ENCODE peak calls at places on chromosomes 3 and 15, in six cellular contexts. U, T, C, L, O and S are unnamed samples.

GRCh38 chr15:41462396-41462795 is 31.3 kb upstream of the ITPKA start:
- DNase-seq in C (no peak), U (no peak), O (no peak), L (no peak), T (no peak), S (no peak)

GRCh38 chr3:99515-99914 is 97.0 kb upstream of the CHL1 start:
- DNase-seq in T (no peak), C (no peak), U (no peak), O (no peak), L (no peak), S (no peak)

GRCh38 chr15:68781766-68782588 is 38.7 kb downstream of the ANP32A start:
- DNase-seq in O (no peak), T (no peak), U (peak; percentile 65), L (no peak), C (no peak), S (no peak)

GRCh38 chr3:114690896-114691295 is 397.1 kb downstream of the TIGIT start:
- DNase-seq in T (no peak), O (no peak), C (no peak), U (no peak), L (no peak), S (no peak)

GRCh38 chr15:94231728-94232086 is 346 bp downstream of the MCTP2 start:
- DNase-seq in U (peak; percentile 20), C (peak; percentile 24), T (no peak), O (no peak), L (no peak), S (no peak)

GRCh38 chr3:126891791-126892190 is 91.1 kb upstream of the PLXNA1 start:
- DNase-seq in C (no peak), U (no peak), T (no peak), O (no peak), L (no peak), S (no peak)

GRCh38 chr3:181326637-181327223 is 337.2 kb upstream of the DNAJC19 start:
- DNase-seq in L (peak; percentile 54), U (peak; percentile 10), T (peak; percentile 38), O (no peak), C (peak; percentile 34), S (peak; percentile 39)

GRCh38 chr3:135771760-135772159 is 193.8 kb upstream of the PPP2R3A start:
- DNase-seq in O (no peak), L (no peak), T (no peak), C (no peak), U (no peak), S (no peak)

GRCh38 chr15:100918034-100918689 is 995 bp upstream of the LRRK1 start:
- DNase-seq in C (peak; percentile 90), T (peak; percentile 71), U (peak; percentile 86), L (peak; percentile 72), O (peak; percentile 73), S (peak; percentile 77)

GRCh38 chr15:38991126-38991525 is 426.5 kb upstream of the RASGRP1 start:
- DNase-seq in U (peak; percentile 10), T (peak; percentile 72), O (no peak), L (peak; percentile 84), C (no peak), S (peak; percentile 82)

GRCh38 chr3:186150234-186150830 is 41.4 kb upstream of the ETV5 start:
- DNase-seq in C (no peak), L (no peak), U (no peak), T (no peak), O (no peak), S (no peak)

GRCh38 chr3:194808709-194809108 is 123.0 kb downstream of the FAM43A start:
- DNase-seq in U (no peak), O (no peak), T (peak; percentile 68), C (no peak), L (peak; percentile 48), S (peak; percentile 25)

GRCh38 chr3:110815008-110815583 is 256.5 kb upstream of the NECTIN3 start:
- DNase-seq in O (no peak), T (peak; percentile 81), C (no peak), L (peak; percentile 78), U (no peak), S (peak; percentile 89)

GRCh38 chr15:77567202-77567601 is 65.5 kb downstream of the LINGO1 start:
- DNase-seq in U (no peak), C (no peak), T (no peak), O (no peak), L (no peak), S (no peak)

GRCh38 chr3:30894521-30895289 is at the start of gene GADL1:
- DNase-seq in L (no peak), O (peak; percentile 36), U (peak; percentile 38), T (peak; percentile 23), C (no peak), S (peak; percentile 11)

GRCh38 chr3:165193392-165194268 is 2.6 kb downstream of the SLITRK3 start:
- DNase-seq in U (no peak), T (peak; percentile 2), L (no peak), O (no peak), C (peak; percentile 16), S (no peak)

GRCh38 chr15:84647726-84648125 is 6.4 kb downstream of the WDR73 start:
- DNase-seq in U (no peak), L (no peak), T (no peak), O (no peak), C (no peak), S (no peak)

GRCh38 chr3:144773344-144773743 is 801.7 kb downstream of the DIPK2A start:
- DNase-seq in U (no peak), L (no peak), C (no peak), T (no peak), O (no peak), S (no peak)

GRCh38 chr3:143648708-143649107 is 199.6 kb downstream of the SLC9A9 start:
- DNase-seq in T (peak; percentile 24), U (peak; percentile 49), C (no peak), O (no peak), L (no peak), S (no peak)

GRCh38 chr3:107284570-107284969 is 92.7 kb upstream of the CCDC54 start:
- DNase-seq in T (peak; percentile 74), U (no peak), L (peak; percentile 1), O (no peak), C (no peak), S (peak; percentile 54)

GRCh38 chr3:156522673-156523072 is 32.2 kb downstream of the SSR3 start:
- DNase-seq in O (no peak), U (no peak), T (no peak), C (no peak), L (no peak), S (no peak)

GRCh38 chr3:2958553-2958952 is 151.6 kb downstream of the IL5RA start:
- DNase-seq in C (no peak), U (no peak), O (no peak), L (no peak), T (no peak), S (no peak)

GRCh38 chr15:59400103-59400813 is 27.6 kb upstream of the MYO1E start:
- DNase-seq in T (no peak), L (no peak), U (no peak), C (no peak), O (no peak), S (no peak)

GRCh38 chr3:53056442-53056841 is 10.6 kb upstream of the SFMBT1 start:
- DNase-seq in T (peak; percentile 30), L (no peak), C (no peak), O (no peak), U (peak; percentile 23), S (peak; percentile 13)
- TF ChIP-seq CTCF in T (peak; percentile 54), L (peak; percentile 32), C (peak; percentile 13), O (peak; percentile 51), U (no peak), S (peak; percentile 40)

GRCh38 chr3:177306252-177306651 is 109.0 kb upstream of the TBL1XR1 start:
- DNase-seq in L (peak; percentile 66), T (peak; percentile 72), U (no peak), O (no peak), C (no peak), S (peak; percentile 59)

GRCh38 chr3:177312491-177312890 is 115.2 kb upstream of the TBL1XR1 start:
- DNase-seq in T (no peak), L (no peak), U (no peak), C (no peak), O (no peak), S (no peak)

GRCh38 chr3:177314897-177315296 is 117.6 kb upstream of the TBL1XR1 start:
- DNase-seq in C (no peak), L (no peak), O (no peak), T (no peak), U (no peak), S (no peak)

GRCh38 chr3:177307391-177307790 is 110.1 kb upstream of the TBL1XR1 start:
- DNase-seq in L (no peak), C (no peak), T (no peak), U (no peak), O (no peak), S (no peak)

DNA sequence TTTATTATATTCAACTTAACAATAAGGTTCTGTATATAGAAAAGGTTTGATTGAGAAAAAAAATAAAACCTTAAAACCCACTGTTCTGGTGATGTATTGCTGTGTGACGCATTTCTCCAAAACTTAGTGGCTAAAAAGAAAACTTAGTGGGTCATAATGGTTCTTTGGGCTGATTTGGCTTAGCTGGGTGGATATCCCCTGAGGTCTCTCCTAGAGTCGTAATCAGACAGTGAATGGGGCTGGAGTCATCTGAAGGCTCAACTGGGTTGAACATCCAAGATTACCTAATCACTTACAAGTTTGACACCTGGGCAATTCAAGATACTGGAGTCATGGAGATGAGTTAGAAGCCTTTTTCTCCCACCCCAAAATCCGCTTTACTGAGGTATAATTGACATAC is 111.6 kb upstream of the TBL1XR1 start:
- DNase-seq in U (no peak), C (no peak), O (no peak), T (no peak), L (no peak), S (no peak)
- TF ChIP-seq CTCF in U (no peak), C (no peak), O (no peak), T (no peak), L (no peak), S (no peak)

DNA sequence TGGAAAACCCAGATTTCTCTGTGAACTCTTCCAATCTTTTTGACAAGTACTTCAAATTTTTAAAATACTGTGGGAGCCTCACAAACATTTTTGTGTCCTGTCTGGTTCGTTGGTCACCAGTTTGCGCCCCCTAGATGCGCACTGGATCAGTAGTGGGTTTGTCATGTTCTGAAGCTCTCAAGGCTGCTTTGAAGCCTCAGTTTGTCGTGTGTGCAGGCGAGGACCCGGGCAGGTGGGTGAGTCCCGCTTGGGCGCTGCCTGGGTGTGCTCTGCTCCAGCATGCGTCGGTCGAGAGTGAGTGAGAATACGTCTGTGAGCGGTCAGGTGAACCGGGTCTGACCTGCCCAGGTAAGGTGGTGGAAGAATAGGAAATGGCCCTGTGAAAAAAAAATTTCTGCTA is 17.3 kb upstream of the AEN start:
- DNase-seq in T (no peak), L (no peak), O (no peak), C (no peak), U (no peak), S (no peak)
- TF ChIP-seq CTCF in T (no peak), L (no peak), O (peak; percentile 9), C (no peak), U (no peak), S (no peak)

GRCh38 chr3:15973930-15974329 is 176.2 kb upstream of the ANKRD28 start:
- DNase-seq in L (no peak), O (no peak), U (no peak), C (no peak), T (no peak), S (no peak)

GRCh38 chr3:15977089-15977488 is 179.3 kb upstream of the ANKRD28 start:
- DNase-seq in L (peak; percentile 30), O (no peak), U (no peak), T (no peak), C (no peak), S (no peak)

GRCh38 chr3:15976524-15976923 is 178.7 kb upstream of the ANKRD28 start:
- DNase-seq in C (no peak), T (no peak), O (no peak), U (no peak), L (no peak), S (no peak)

GRCh38 chr3:15973414-15973813 is 175.6 kb upstream of the ANKRD28 start:
- DNase-seq in T (no peak), C (no peak), O (no peak), U (no peak), L (no peak), S (no peak)

GRCh38 chr3:15974647-15975046 is 176.9 kb upstream of the ANKRD28 start:
- DNase-seq in U (peak; percentile 11), O (no peak), C (no peak), T (no peak), L (no peak), S (no peak)
- TF ChIP-seq CTCF in U (peak; percentile 14), O (peak; percentile 21), C (peak; percentile 11), T (peak; percentile 17), L (no peak), S (peak; percentile 14)